ENCODE peak calls at places on chromosomes 13 and 19, in six cellular contexts. A, B, W, O, F and N are unnamed samples. For H3K36me3, the result is how much of the 10 kb centered on the place peaks cover.

GRCh38 chr13:46179576-46180368 is 2.2 kb downstream of the LCP1 start:
- DNase-seq in F (no peak), B (no peak), A (no peak), W (no peak), O (no peak), N (no peak)

GRCh38 chr13:23579886-23580706 is 9.9 kb downstream of the TNFRSF19 start:
- DNase-seq in A (peak), W (no peak), F (no peak), B (no peak), O (peak), N (no peak)

GRCh38 chr13:57636811-57637210 is 5.3 kb downstream of the PCDH17 start:
- DNase-seq in B (no peak), A (no peak), F (no peak), W (no peak), O (no peak), N (no peak)

GRCh38 chr13:84985860-84986259 is 813.4 kb downstream of the SLITRK6 start:
- DNase-seq in W (peak), O (no peak), B (no peak), A (no peak), F (no peak), N (no peak)

GRCh38 chr13:31797154-31797775 is 57.9 kb downstream of the RXFP2 start:
- DNase-seq in A (peak), W (peak), B (no peak), O (peak), F (no peak), N (peak)

GRCh38 chr13:32545083-32545482 is 6.5 kb upstream of the N4BP2L2 start:
- DNase-seq in F (no peak), W (no peak), A (no peak), O (no peak), B (no peak), N (no peak)

GRCh38 chr19:53503126-53503525 is 34.8 kb upstream of the ZNF331 start:
- DNase-seq in A (no peak), F (no peak), O (no peak), B (no peak), W (peak), N (no peak)

GRCh38 chr13:103812966-103813365 is 746.7 kb upstream of the SLC10A2 start:
- DNase-seq in F (no peak), A (no peak), O (no peak), B (no peak), W (no peak), N (no peak)

GRCh38 chr13:36883829-36884228 is 36.2 kb downstream of the SMAD9 start:
- DNase-seq in W (no peak), B (no peak), A (no peak), F (no peak), O (no peak), N (no peak)
- H3K36me3 ChIP-seq in W (under half), B (under half), A (under half), F (under half), O (under half), N (under half)

GRCh38 chr19:2567580-2567979 is 91.7 kb downstream of the GADD45B start:
- DNase-seq in W (no peak), O (no peak), F (no peak), A (no peak), B (no peak), N (no peak)
- H4K8ac ChIP-seq in W (no peak), O (peak), F (no peak), A (no peak), B (no peak), N (no peak)

GRCh38 chr19:36371886-36372285 is 7.1 kb downstream of the ZFP14 start:
- DNase-seq in F (no peak), A (no peak), W (no peak), B (no peak), O (no peak), N (no peak)

GRCh38 chr19:36373638-36374156 is 5.3 kb downstream of the ZFP14 start:
- DNase-seq in O (no peak), A (no peak), F (no peak), B (no peak), W (no peak), N (no peak)

GRCh38 chr19:36378625-36379509 is at the start of gene ZFP14:
- DNase-seq in W (peak), O (peak), A (peak), F (peak), B (peak), N (peak)

GRCh38 chr19:36379510-36379819 is 464 bp upstream of the ZFP14 start:
- DNase-seq in B (no peak), O (no peak), W (no peak), A (no peak), F (no peak), N (no peak)

DNA sequence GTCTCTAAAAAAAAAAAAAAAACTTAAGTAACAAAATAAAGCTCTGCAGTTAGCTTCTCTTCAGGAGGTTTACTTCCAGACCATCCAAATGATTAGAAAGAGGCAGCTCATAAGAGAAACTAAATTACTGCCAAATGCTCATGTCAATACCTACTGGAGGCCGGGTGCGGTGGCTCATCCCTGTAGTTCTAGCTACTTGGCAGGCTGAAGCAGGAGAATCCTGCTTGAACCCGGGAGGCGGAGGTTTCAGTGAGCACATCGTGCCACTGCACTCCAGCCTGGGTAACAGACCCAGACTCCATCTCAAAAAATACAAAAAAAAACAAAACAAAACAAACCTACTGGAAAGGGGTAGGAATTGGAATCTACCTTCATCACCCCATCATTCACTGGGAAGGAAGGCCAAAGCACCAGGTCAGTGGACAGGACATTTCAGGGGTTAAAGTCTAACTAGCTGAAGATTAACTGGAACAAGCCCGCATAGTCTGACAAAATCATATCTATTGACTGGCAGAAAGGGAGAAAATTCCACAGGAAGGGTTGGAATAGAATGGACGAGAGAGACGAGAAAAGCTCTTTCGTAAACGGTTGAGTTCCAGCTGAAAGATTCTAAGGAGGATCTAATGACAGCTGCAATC is 1.3 kb downstream of the ZFP14 start:
- DNase-seq in A (no peak), B (no peak), W (no peak), O (no peak), F (no peak), N (no peak)
- H3K9ac ChIP-seq in A (peak), B (no peak), W (no peak), O (peak), F (no peak), N (no peak)

GRCh38 chr19:7381073-7381390 is 32.3 kb downstream of the ARHGEF18 start:
- DNase-seq in A (no peak), O (no peak), B (no peak), W (no peak), F (no peak), N (no peak)

GRCh38 chr19:7386308-7386707 is 37.6 kb downstream of the ARHGEF18 start:
- DNase-seq in F (peak), A (no peak), O (no peak), W (peak), B (no peak), N (no peak)

GRCh38 chr19:7383284-7383683 is 34.5 kb downstream of the ARHGEF18 start:
- DNase-seq in W (no peak), F (no peak), B (no peak), O (no peak), A (no peak), N (no peak)

GRCh38 chr19:7385062-7385461 is 36.3 kb downstream of the ARHGEF18 start:
- DNase-seq in A (no peak), W (no peak), B (no peak), O (no peak), F (no peak), N (no peak)

GRCh38 chr19:7382694-7383093 is 34.0 kb downstream of the ARHGEF18 start:
- DNase-seq in A (no peak), F (no peak), O (no peak), B (no peak), W (no peak), N (no peak)
- H3K36me3 ChIP-seq in A (under half), F (under half), O (under half), B (under half), W (under half), N (under half)

GRCh38 chr13:78659450-78660110 is 625 bp upstream of the OBI1 start:
- DNase-seq in A (peak), B (no peak), O (no peak), F (no peak), W (no peak), N (no peak)

GRCh38 chr13:78660130-78660857 is 1.3 kb upstream of the OBI1 start:
- DNase-seq in O (no peak), F (no peak), W (peak), B (no peak), A (no peak), N (no peak)

GRCh38 chr13:78655906-78656305 is 3.0 kb downstream of the OBI1 start:
- DNase-seq in W (no peak), A (no peak), O (no peak), F (no peak), B (no peak), N (no peak)

GRCh38 chr13:78657699-78658629 is 991 bp downstream of the OBI1 start:
- DNase-seq in W (peak), F (no peak), B (no peak), A (peak), O (peak), N (peak)

GRCh38 chr13:78658630-78659449 is at the start of gene OBI1:
- DNase-seq in B (no peak), O (peak), A (peak), F (peak), W (peak), N (peak)
- H4K8ac ChIP-seq in B (peak), O (peak), A (peak), F (peak), W (no peak), N (no peak)

GRCh38 chr19:37313335-37313627 is 57.6 kb upstream of the ZNF527 start:
- DNase-seq in B (no peak), O (no peak), A (no peak), F (no peak), W (no peak), N (no peak)
- H3K9ac ChIP-seq in B (no peak), O (peak), A (no peak), F (no peak), W (no peak), N (no peak)

DNA sequence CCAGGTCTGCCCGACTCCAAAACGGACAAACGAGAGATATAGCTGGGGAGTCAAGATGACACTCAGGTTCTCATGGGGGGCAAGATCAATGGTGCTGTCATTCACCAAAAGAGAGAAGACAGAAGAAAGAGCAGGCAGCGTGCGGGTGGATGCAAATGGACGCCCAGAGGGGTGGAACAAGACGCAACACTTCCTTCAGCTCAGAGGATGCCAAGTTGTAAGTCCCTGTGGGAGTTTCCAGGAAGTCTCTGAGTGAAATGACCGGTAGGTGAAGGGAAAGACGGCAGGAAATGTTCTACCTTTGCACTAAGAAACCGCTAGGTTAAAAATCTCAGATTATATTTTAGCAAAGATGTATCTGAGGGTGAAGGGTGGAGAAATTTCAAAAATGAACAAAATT is 26.5 kb downstream of the TUBGCP3 start:
- DNase-seq in B (no peak), F (no peak), O (no peak), W (no peak), A (no peak), N (no peak)
- H3K36me3 ChIP-seq in B (under half), F (under half), O (half or more), W (under half), A (under half), N (under half)